ENCODE peak calls at places on chromosomes 1 and 21, in five cellular contexts. F is SK-N-SH, D is GM12891, K is K562, Z is GM12878. W is an unnamed sample.

GRCh38 chr1:167263784-167264464 is 43.2 kb downstream of the POU2F1 start:
- DNase-seq in F (no peak), D (no peak), K (no peak), Z (no peak), W (no peak)

GRCh38 chr1:15027515-15027948 is 126.0 kb upstream of the TMEM51 start:
- DNase-seq in F (peak), D (peak), K (peak), Z (no peak), W (peak)

GRCh38 chr21:37389456-37389855 is 22.9 kb downstream of the DYRK1A start:
- DNase-seq in F (no peak), D (no peak), K (no peak), Z (no peak), W (no peak)

GRCh38 chr1:220235462-220235861 is 36.8 kb downstream of the RAB3GAP2 start:
- DNase-seq in F (no peak), D (no peak), K (no peak), Z (no peak), W (no peak)

GRCh38 chr1:157646144-157646543 is 48.3 kb upstream of the FCRL4 start:
- DNase-seq in F (no peak), D (no peak), K (no peak), Z (no peak), W (no peak)

GRCh38 chr21:14120091-14120734 is 90.5 kb downstream of the LIPI start:
- DNase-seq in F (peak), D (no peak), K (peak), Z (peak), W (no peak)

GRCh38 chr1:229070168-229070567 is 200.7 kb upstream of the RAB4A start:
- DNase-seq in F (peak), D (no peak), K (no peak), Z (no peak), W (no peak)

GRCh38 chr1:244920911-244921310 is 56.6 kb upstream of the HNRNPU start:
- DNase-seq in F (no peak), D (no peak), K (no peak), Z (no peak), W (no peak)

GRCh38 chr1:234772345-234773147 is 162.6 kb upstream of the IRF2BP2 start:
- DNase-seq in F (no peak), D (peak), K (peak), Z (peak), W (peak)

GRCh38 chr1:26148887-26149286 is 10.0 kb upstream of the FAM110D start:
- DNase-seq in F (no peak), D (no peak), K (no peak), Z (no peak), W (no peak)

GRCh38 chr21:44871576-44872265 is 1.8 kb downstream of the PTTG1IP start:
- DNase-seq in F (no peak), D (no peak), K (no peak), Z (no peak), W (no peak)

GRCh38 chr21:22728091-22728490 is 1729.9 kb downstream of the NCAM2 start:
- DNase-seq in F (no peak), D (no peak), K (no peak), Z (no peak), W (no peak)

GRCh38 chr1:58392083-58392482 is 154.4 kb downstream of the OMA1 start:
- DNase-seq in F (no peak), D (peak), K (no peak), Z (peak), W (no peak)

GRCh38 chr1:15290382-15290781 is 43.4 kb downstream of the FHAD1 start:
- DNase-seq in F (no peak), D (no peak), K (no peak), Z (no peak), W (no peak)

GRCh38 chr1:92038695-92039346 is 9.0 kb downstream of the EPHX4 start:
- DNase-seq in F (no peak), D (no peak), K (no peak), Z (no peak), W (no peak)

GRCh38 chr1:25523512-25523911 is 19.9 kb upstream of the LDLRAP1 start:
- DNase-seq in F (peak), D (no peak), K (peak), Z (no peak), W (no peak)

GRCh38 chr1:84603941-84604830 is 29.9 kb upstream of the CTBS start:
- DNase-seq in F (no peak), D (no peak), K (peak), Z (no peak), W (no peak)

GRCh38 chr1:154501423-154502065 is 475 bp upstream of the TDRD10 start:
- DNase-seq in F (peak), D (no peak), K (no peak), Z (no peak), W (no peak)

GRCh38 chr21:42320791-42321190 is 5.6 kb upstream of the TFF3 start:
- DNase-seq in F (no peak), D (no peak), K (no peak), Z (no peak), W (no peak)

GRCh38 chr1:201887116-201887866 is 1.4 kb upstream of the SHISA4 start:
- DNase-seq in F (no peak), D (no peak), K (no peak), Z (no peak), W (no peak)

GRCh38 chr21:46295996-46296752 is 10.0 kb downstream of the YBEY start:
- DNase-seq in F (no peak), D (no peak), K (peak), Z (no peak), W (no peak)

GRCh38 chr1:78009836-78010235 is 5.1 kb downstream of the DNAJB4 start:
- DNase-seq in F (no peak), D (no peak), K (no peak), Z (no peak), W (no peak)

GRCh38 chr1:205317311-205317917 is 4.1 kb downstream of the NUAK2 start:
- DNase-seq in F (peak), D (no peak), K (no peak), Z (no peak), W (no peak)

GRCh38 chr1:20223659-20224058 is 37.3 kb upstream of the PLA2G2C start:
- DNase-seq in F (no peak), D (no peak), K (no peak), Z (no peak), W (no peak)

GRCh38 chr1:150973826-150974579 is 632 bp downstream of the CERS2 start:
- DNase-seq in F (peak), D (peak), K (peak), Z (no peak), W (peak)

GRCh38 chr1:216410026-216410425 is 13.2 kb downstream of the USH2A start:
- DNase-seq in F (no peak), D (no peak), K (no peak), Z (no peak), W (no peak)

GRCh38 chr1:59008599-59009347 is 224.9 kb upstream of the JUN start:
- DNase-seq in F (no peak), D (no peak), K (no peak), Z (no peak), W (no peak)

GRCh38 chr1:165543651-165544452 is at the start of gene LRRC52:
- DNase-seq in F (peak), D (no peak), K (no peak), Z (no peak), W (no peak)

DNA sequence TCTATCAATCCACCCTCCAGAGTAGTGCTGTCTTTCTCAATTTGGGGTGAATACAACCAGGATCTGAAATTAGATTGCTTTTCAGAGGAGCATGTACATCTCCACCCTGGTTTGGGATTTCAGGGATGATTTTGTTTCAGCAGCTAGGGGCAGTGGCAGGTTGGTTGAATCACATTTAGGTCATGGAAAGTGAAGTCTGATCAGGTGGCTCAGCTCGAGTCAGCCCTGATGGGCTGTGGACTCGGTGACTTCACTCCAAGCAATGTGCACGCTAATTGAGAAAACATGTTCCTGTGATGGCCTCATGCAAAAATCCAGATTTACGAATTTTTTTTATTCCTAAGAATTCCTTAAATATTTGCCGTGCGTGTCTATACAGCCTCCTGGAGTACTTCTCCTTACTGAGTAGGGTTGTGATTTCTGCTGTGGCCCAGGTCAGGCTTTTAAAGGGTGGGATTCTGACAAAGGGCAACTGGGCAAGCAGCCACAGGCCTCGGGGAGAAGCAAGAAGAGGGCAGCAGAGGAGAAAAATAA is 7.5 kb downstream of the NGF start:
- DNase-seq in F (peak), D (no peak), K (no peak), Z (no peak), W (no peak)
- TF ChIP-seq TAF1 in F (no peak), D (no peak), K (no peak), Z (no peak), W (no peak)

GRCh38 chr1:109794319-109795132 is 30.8 kb upstream of the EPS8L3 start:
- DNase-seq in F (no peak), D (no peak), K (no peak), Z (no peak), W (no peak)
- TF ChIP-seq TAF1 in F (no peak), D (no peak), K (no peak), Z (no peak), W (no peak)

DNA sequence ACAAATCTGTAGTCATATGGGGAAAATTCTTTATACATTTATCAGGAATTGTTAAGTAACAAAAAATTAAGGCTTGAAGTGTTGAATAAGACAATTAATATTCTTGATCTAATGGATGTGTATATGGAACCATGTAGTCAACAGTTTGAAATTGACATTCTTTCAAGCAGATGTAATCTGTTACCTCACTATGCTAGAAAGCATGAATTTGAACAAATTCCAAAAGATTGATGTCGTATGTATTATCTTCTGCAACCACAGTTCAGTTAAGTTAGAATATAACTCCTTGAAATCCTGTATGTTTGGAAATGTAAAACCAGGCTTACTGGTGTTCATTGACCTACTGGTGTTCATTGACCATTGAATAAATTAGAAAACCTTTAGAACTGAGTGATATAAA is 16.1 kb downstream of the CCDC18 start:
- DNase-seq in F (no peak), D (no peak), K (no peak), Z (no peak), W (no peak)
- TF ChIP-seq TAF1 in F (no peak), D (no peak), K (no peak), Z (no peak), W (no peak)

GRCh38 chr1:100866041-100866900 is 28.4 kb downstream of the EXTL2 start:
- DNase-seq in F (peak), D (no peak), K (peak), Z (no peak), W (no peak)
- TF ChIP-seq TAF1 in F (no peak), D (no peak), K (no peak), Z (no peak), W (no peak)

DNA sequence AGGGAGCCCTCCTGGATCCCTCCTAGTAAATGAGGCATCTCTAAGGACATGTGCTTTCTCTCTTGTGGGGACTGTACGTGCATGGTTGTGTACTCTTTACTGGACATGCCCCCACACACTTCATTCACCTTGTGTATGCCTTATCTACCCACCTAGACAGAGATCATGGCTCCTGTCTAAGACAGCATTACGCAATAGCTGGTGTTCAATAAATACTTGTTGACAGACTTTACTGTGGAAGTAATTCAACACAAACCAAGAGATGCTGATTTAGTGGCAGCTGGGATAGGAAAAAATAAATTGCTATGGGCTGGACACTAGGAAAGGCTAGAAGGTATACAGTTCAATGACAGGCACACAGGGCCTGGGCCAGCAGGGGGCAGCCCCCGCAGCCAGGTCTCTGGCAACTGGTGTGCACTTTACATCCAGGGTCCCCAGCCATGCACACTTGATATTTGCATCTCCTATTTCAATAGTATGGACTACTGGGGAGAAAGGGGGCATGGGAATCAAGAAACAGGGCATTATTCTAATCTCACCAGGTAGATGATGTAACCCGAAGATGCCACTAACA is 24.2 kb downstream of the TRABD2B start:
- DNase-seq in F (peak), D (no peak), K (peak), Z (no peak), W (no peak)
- TF ChIP-seq TAF1 in F (no peak), D (no peak), K (no peak), Z (no peak), W (no peak)

GRCh38 chr1:62530516-62531154 is 66.7 kb upstream of the ANGPTL3 start:
- DNase-seq in F (peak), D (no peak), K (peak), Z (no peak), W (no peak)
- TF ChIP-seq TAF1 in F (no peak), D (no peak), K (no peak), Z (no peak), W (no peak)

GRCh38 chr1:28104866-28105467 is 16.6 kb upstream of the EYA3 start:
- DNase-seq in F (peak), D (no peak), K (peak), Z (no peak), W (no peak)
- TF ChIP-seq TAF1 in F (no peak), D (no peak), K (peak), Z (no peak), W (no peak)

GRCh38 chr1:55070291-55070690 is 30.9 kb downstream of the PCSK9 start:
- DNase-seq in F (no peak), D (no peak), K (no peak), Z (no peak), W (no peak)
- TF ChIP-seq TAF1 in F (no peak), D (no peak), K (no peak), Z (no peak), W (no peak)